ENCODE peak calls at places on chromosomes 16 and 17, in eight cellular contexts. Q, W, B, D, S, U, N and Z are unnamed samples. For H3K4me1, the result is how much of the 10 kb centered on the place peaks cover.

GRCh38 chr16:67663151-67663876 is 2.6 kb downstream of the PARD6A start:
- DNase-seq in W (peak), B (no peak), U (no peak), N (no peak), D (no peak), S (no peak), Q (no peak), Z (no peak)

GRCh38 chr17:17305282-17305801 is 2.2 kb downstream of the NT5M start:
- DNase-seq in B (peak), W (no peak), Q (no peak), D (no peak), S (peak), U (no peak), N (peak), Z (no peak)

GRCh38 chr16:86565644-86566511 is 751 bp upstream of the FOXC2 start:
- DNase-seq in N (no peak), B (no peak), S (no peak), U (peak), D (no peak), W (no peak), Q (no peak), Z (no peak)

GRCh38 chr16:14364386-14365199 is 265.5 kb downstream of the PARN start:
- DNase-seq in Q (no peak), U (no peak), W (no peak), S (no peak), N (peak), D (no peak), B (no peak), Z (no peak)

GRCh38 chr17:3401786-3402185 is 3.6 kb upstream of the OR1E1 start:
- DNase-seq in B (no peak), N (no peak), Q (no peak), S (no peak), W (no peak), U (no peak), D (no peak), Z (no peak)

GRCh38 chr17:81556175-81556691 is 4.1 kb upstream of the FAAP100 start:
- DNase-seq in U (no peak), N (peak), B (peak), Q (no peak), W (no peak), S (no peak), D (no peak), Z (no peak)

GRCh38 chr17:14715531-14715930 is 414.6 kb downstream of the HS3ST3B1 start:
- DNase-seq in S (no peak), W (no peak), B (no peak), N (no peak), Q (no peak), U (no peak), D (no peak), Z (no peak)

GRCh38 chr16:27398894-27399853 is 2.8 kb upstream of the IL21R start:
- DNase-seq in N (no peak), U (no peak), B (peak), S (no peak), D (no peak), Q (no peak), W (no peak), Z (no peak)

GRCh38 chr16:85126731-85127662 is 14.7 kb upstream of the CIBAR2 start:
- DNase-seq in D (no peak), N (no peak), S (no peak), W (no peak), U (peak), B (no peak), Q (no peak), Z (no peak)

GRCh38 chr17:9291912-9292562 is 270.7 kb downstream of the NTN1 start:
- DNase-seq in U (peak), N (peak), W (peak), D (peak), B (peak), S (peak), Q (peak), Z (no peak)

DNA sequence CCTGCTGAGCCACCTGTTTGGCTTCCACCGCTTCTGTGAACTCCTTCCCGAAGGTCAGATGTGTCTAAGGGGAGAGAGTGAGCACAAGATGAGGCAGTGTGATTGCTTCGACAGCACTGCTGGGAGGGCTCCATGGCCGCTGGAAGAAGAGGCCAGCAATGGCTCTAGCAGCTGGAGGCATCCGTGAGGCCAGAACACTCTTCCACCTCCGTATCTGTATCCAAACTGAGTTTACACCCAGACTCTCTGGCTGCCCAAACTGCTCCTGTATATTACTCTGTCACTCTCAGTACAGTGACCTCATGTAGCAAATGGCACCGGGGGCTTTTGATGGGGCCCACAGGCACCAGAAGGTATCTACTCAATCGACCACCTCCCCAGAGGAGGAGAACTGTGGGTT is 7.9 kb downstream of the PHB1 start:
- DNase-seq in W (no peak), D (no peak), N (no peak), S (no peak), Q (no peak), B (no peak), U (no peak), Z (no peak)
- H3K4me1 ChIP-seq in W (under half), D (under half), N (under half), S (under half), Q (under half), B (under half), U (under half), Z (under half)

GRCh38 chr17:40106089-40106759 is 5.8 kb upstream of the NR1D1 start:
- DNase-seq in S (no peak), U (no peak), D (no peak), N (no peak), W (no peak), Q (no peak), B (no peak), Z (no peak)
- TF ChIP-seq POLR2A in S (no peak), U (no peak), D (no peak), N (no peak), W (no peak), Q (no peak), B (no peak), Z (no peak)

GRCh38 chr16:23508589-23509440 is 1.5 kb downstream of the GGA2 start:
- DNase-seq in Q (no peak), B (no peak), N (no peak), U (peak), W (peak), S (peak), D (no peak), Z (no peak)
- H3K4me1 ChIP-seq in Q (under half), B (under half), N (half or more), U (under half), W (half or more), S (under half), D (under half), Z (half or more)

GRCh38 chr17:29293890-29294579 is at the start of gene NUFIP2:
- DNase-seq in D (peak), Q (peak), S (peak), U (peak), W (peak), N (peak), B (peak), Z (peak)
- TF ChIP-seq POLR2A in D (peak), Q (peak), S (peak), U (peak), W (peak), N (peak), B (peak), Z (peak)

GRCh38 chr16:31127182-31127581 is 8.3 kb downstream of the PRSS8 start:
- DNase-seq in Q (no peak), B (no peak), N (no peak), D (no peak), W (no peak), S (no peak), U (no peak), Z (no peak)
- H3K4me1 ChIP-seq in Q (under half), B (under half), N (under half), D (under half), W (half or more), S (half or more), U (under half), Z (under half)

GRCh38 chr17:28711723-28712036 is at the start of gene PROCA1:
- DNase-seq in S (no peak), B (peak), U (no peak), D (no peak), W (peak), N (no peak), Q (no peak), Z (no peak)
- TF ChIP-seq POLR2A in S (no peak), B (no peak), U (no peak), D (no peak), W (no peak), N (no peak), Q (no peak), Z (no peak)

DNA sequence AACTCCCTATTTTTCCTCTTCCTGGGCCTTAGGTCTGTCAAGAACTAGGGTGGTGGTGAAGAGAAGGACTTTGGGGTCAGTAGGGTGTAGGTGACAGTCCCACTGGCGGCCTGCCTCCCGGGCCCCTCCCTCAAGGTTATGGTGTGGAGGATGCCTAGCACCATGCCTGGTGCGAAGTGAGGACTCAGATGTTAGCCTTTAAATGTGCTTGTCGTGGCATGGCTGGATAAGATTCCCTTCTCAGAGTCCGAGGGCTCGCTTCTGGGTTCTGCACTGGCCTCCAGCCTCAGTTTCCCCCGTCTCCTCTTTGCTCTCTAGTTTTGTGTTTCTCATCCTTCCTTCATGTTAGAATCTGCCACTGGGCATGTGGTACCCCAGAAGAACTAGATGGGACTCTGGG is 32.0 kb downstream of the HAPSTR1 start:
- DNase-seq in N (no peak), B (no peak), W (no peak), U (no peak), Q (no peak), D (no peak), S (no peak), Z (no peak)
- H3K4me1 ChIP-seq in N (under half), B (under half), W (under half), U (under half), Q (under half), D (under half), S (half or more), Z (under half)

GRCh38 chr16:3364774-3365427 is 9.2 kb downstream of the OR2C1 start:
- DNase-seq in B (peak), D (peak), N (peak), U (peak), S (peak), W (peak), Q (peak), Z (peak)
- TF ChIP-seq POLR2A in B (no peak), D (peak), N (peak), U (peak), S (peak), W (peak), Q (no peak), Z (no peak)